ENCODE peak calls at places on chromosomes 16 and 17, in five cellular contexts. D, N, A, O and S are unnamed samples.

GRCh38 chr16:77991701-77992100 is 30.6 kb upstream of the CLEC3A start:
- DNase-seq in D (no peak), N (no peak), A (no peak), O (no peak), S (no peak)

GRCh38 chr16:36336-36984 is 16.9 kb downstream of the POLR3K start:
- DNase-seq in D (no peak), N (no peak), A (no peak), O (no peak), S (no peak)

GRCh38 chr17:37081287-37081686 is 132.5 kb downstream of the AATF start:
- DNase-seq in D (no peak), N (no peak), A (no peak), O (no peak), S (no peak)

GRCh38 chr17:10743316-10744009 is 13.6 kb upstream of the TMEM220 start:
- DNase-seq in D (no peak), N (no peak), A (no peak), O (no peak), S (no peak)

GRCh38 chr17:79011451-79012147 is 2.0 kb upstream of the CANT1 start:
- DNase-seq in D (no peak), N (no peak), A (peak; percentile 57), O (no peak), S (no peak)

GRCh38 chr16:85195884-85196816 is 83.9 kb upstream of the CIBAR2 start:
- DNase-seq in D (no peak), N (no peak), A (no peak), O (peak; percentile 86), S (no peak)

GRCh38 chr17:38852771-38853291 is 690 bp downstream of the RPL23 start:
- DNase-seq in D (no peak), N (no peak), A (no peak), O (no peak), S (no peak)

GRCh38 chr16:14502932-14503741 is 126.9 kb downstream of the PARN start:
- DNase-seq in D (no peak), N (no peak), A (no peak), O (no peak), S (peak; percentile 54)

GRCh38 chr16:24044467-24044866 is 208.7 kb downstream of the PRKCB start:
- DNase-seq in D (no peak), N (no peak), A (no peak), O (no peak), S (no peak)

GRCh38 chr17:55527520-55528118 is 16.4 kb upstream of the SMIM36 start:
- DNase-seq in D (peak; percentile 39), N (no peak), A (peak; percentile 42), O (no peak), S (peak; percentile 29)

GRCh38 chr16:4316732-4317461 is 1.0 kb downstream of the GLIS2 start:
- DNase-seq in D (no peak), N (no peak), A (no peak), O (peak; percentile 95), S (no peak)

GRCh38 chr17:77072670-77073069 is 68.1 kb upstream of the SEC14L1 start:
- DNase-seq in D (no peak), N (no peak), A (no peak), O (no peak), S (no peak)

GRCh38 chr16:30885196-30885595 is 8.7 kb downstream of the BCL7C start:
- DNase-seq in D (no peak), N (no peak), A (no peak), O (no peak), S (no peak)

GRCh38 chr17:40530988-40531971 is 29.9 kb upstream of the TNS4 start:
- DNase-seq in D (no peak), N (no peak), A (no peak), O (no peak), S (peak; percentile 61)

GRCh38 chr16:2799205-2799851 is 1.1 kb downstream of the PRSS41 start:
- DNase-seq in D (no peak), N (no peak), A (no peak), O (no peak), S (no peak)

GRCh38 chr16:26993988-26994387 is 72.7 kb upstream of the C16orf82 start:
- DNase-seq in D (no peak), N (no peak), A (no peak), O (no peak), S (no peak)

GRCh38 chr17:7184091-7184488 is 4.9 kb upstream of the ASGR1 start:
- DNase-seq in D (peak; percentile 84), N (peak; percentile 57), A (no peak), O (no peak), S (no peak)

GRCh38 chr16:46482895-46483294 is 138.3 kb downstream of the SHCBP1 start:
- DNase-seq in D (peak; percentile 29), N (no peak), A (no peak), O (no peak), S (no peak)

GRCh38 chr16:17459903-17460521 is 10.7 kb downstream of the XYLT1 start:
- DNase-seq in D (no peak), N (no peak), A (no peak), O (peak; percentile 29), S (no peak)

GRCh38 chr17:2406903-2407790 is 6.3 kb upstream of the MNT start:
- DNase-seq in D (no peak), N (no peak), A (peak; percentile 90), O (peak; percentile 95), S (no peak)

GRCh38 chr16:67926181-67926742 is 5.4 kb downstream of the CTRL start:
- DNase-seq in D (no peak), N (no peak), A (no peak), O (peak; percentile 86), S (no peak)

GRCh38 chr16:78900039-78900811 is 700.3 kb downstream of the MAF start:
- DNase-seq in D (no peak), N (no peak), A (no peak), O (no peak), S (no peak)

GRCh38 chr16:14399397-14400284 is 230.4 kb downstream of the PARN start:
- DNase-seq in D (peak; percentile 99), N (peak; percentile 47), A (peak; percentile 48), O (peak; percentile 90), S (no peak)

GRCh38 chr17:67862614-67863217 is 37.4 kb downstream of the BPTF start:
- DNase-seq in D (no peak), N (no peak), A (no peak), O (no peak), S (no peak)

GRCh38 chr17:48192321-48192731 is 84.8 kb downstream of the SNX11 start:
- DNase-seq in D (no peak), N (no peak), A (no peak), O (no peak), S (no peak)

GRCh38 chr17:50056961-50057330 is 1.0 kb downstream of the ITGA3 start:
- DNase-seq in D (no peak), N (no peak), A (no peak), O (no peak), S (no peak)

GRCh38 chr17:2710804-2711607 is 558 bp downstream of the CLUH start:
- DNase-seq in D (peak; percentile 75), N (no peak), A (no peak), O (no peak), S (no peak)

GRCh38 chr17:31564291-31564690 is 172.8 kb downstream of the RAB11FIP4 start:
- DNase-seq in D (no peak), N (no peak), A (no peak), O (no peak), S (no peak)

GRCh38 chr17:31564883-31565297 is 173.4 kb downstream of the RAB11FIP4 start:
- DNase-seq in D (no peak), N (peak; percentile 28), A (no peak), O (no peak), S (no peak)

GRCh38 chr17:31566247-31566991 is 174.9 kb downstream of the RAB11FIP4 start:
- DNase-seq in D (no peak), N (no peak), A (no peak), O (no peak), S (no peak)

GRCh38 chr17:31566992-31567373 is 175.5 kb downstream of the RAB11FIP4 start:
- DNase-seq in D (no peak), N (no peak), A (no peak), O (no peak), S (no peak)

DNA sequence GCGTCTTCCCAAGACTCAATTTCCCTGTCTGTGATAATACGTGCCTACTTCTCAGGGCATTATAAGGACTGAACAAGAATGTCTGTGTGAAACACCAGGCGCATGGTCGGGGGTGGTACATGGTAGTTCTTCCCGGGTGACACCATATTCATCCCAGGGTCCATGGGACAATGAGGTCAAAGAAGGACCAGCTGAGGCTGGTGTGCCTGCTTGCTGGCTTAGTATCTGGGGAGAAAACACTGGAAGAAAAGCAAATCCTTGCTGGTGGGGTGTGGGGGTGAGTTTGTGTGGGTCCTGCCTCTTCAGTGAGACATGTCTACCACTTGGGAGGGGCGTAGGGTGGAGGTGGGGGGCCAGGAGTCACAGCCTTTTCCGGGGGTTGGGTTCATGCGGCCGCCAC is 174.2 kb downstream of the RAB11FIP4 start:
- DNase-seq in D (no peak), N (no peak), A (no peak), O (no peak), S (no peak)
- TF ChIP-seq CTCF in D (no peak), N (no peak), A (no peak), O (no peak), S (no peak)

DNA sequence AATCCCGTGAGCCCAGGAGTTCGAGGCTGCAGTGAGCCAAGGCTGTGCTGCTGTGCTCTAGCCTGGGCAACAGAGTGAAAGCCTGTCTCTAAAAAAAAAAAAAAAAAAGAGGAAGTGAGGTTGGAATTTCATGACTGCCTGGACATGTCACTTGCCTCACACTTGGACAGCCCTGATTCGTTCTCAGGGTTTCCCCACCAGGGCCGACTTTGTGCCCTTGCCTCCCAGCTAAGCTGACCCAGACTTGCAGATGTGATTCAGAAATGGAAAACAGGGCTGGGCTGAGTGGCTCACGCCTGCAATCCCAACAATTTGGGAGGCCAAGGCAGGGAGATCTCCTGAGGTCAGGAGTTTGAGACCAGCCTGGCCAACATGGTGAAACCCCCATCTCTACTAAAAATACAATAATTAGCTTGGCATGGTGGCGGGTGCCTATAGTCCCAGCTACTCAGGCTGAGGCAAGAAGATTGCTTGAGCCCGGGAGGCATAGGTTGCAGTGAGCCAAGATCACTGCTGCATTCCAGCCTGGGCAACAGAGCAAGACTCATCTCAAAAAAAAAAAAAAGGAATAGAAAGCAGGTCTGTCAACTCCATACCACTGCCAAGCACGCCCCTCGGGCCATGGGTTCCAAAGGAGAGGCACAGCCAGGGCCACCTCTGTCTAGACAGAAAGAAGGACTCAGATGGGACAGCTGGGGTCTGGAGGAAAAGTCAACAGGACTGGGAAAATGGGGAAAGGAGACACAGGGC is 46.9 kb downstream of the SOCS1 start:
- DNase-seq in D (no peak), N (no peak), A (no peak), O (no peak), S (no peak)
- TF ChIP-seq CTCF in D (no peak), N (no peak), A (no peak), O (no peak), S (no peak)

GRCh38 chr17:11797803-11798202 is 199.5 kb downstream of the ZNF18 start:
- DNase-seq in D (no peak), N (no peak), A (no peak), O (no peak), S (no peak)
- TF ChIP-seq CTCF in D (peak; percentile 22), N (no peak), A (no peak), O (no peak), S (no peak)

GRCh38 chr17:45396496-45397205 is 36.0 kb downstream of the ARHGAP27 start:
- DNase-seq in D (no peak), N (no peak), A (no peak), O (no peak), S (no peak)

GRCh38 chr17:45397796-45398195 is 34.9 kb downstream of the ARHGAP27 start:
- DNase-seq in D (no peak), N (no peak), A (no peak), O (no peak), S (no peak)

GRCh38 chr17:45395569-45396415 is 36.9 kb downstream of the ARHGAP27 start:
- DNase-seq in D (no peak), N (no peak), A (no peak), O (no peak), S (no peak)

GRCh38 chr17:45394913-45395568 is 37.6 kb downstream of the ARHGAP27 start:
- DNase-seq in D (peak; percentile 72), N (peak; percentile 74), A (peak; percentile 45), O (no peak), S (peak; percentile 81)

GRCh38 chr17:45398800-45399199 is 33.9 kb downstream of the ARHGAP27 start:
- DNase-seq in D (no peak), N (no peak), A (no peak), O (no peak), S (no peak)
- TF ChIP-seq CTCF in D (no peak), N (peak; percentile 11), A (no peak), O (no peak), S (no peak)